ENCODE peak calls at places on chromosomes 16 and 17, in five cellular contexts. R is AG04450, X is bronchial epithelial cell, C is skeletal muscle cell, V is HCT116. W is an unnamed sample.

GRCh38 chr16:49636608-49637007 is 219.3 kb downstream of the ZNF423 start:
- DNase-seq in V (no peak), R (no peak), X (no peak), C (no peak), W (no peak)

GRCh38 chr17:45296003-45296832 is 20.6 kb downstream of the MAP3K14 start:
- DNase-seq in X (peak), R (no peak), C (no peak), V (no peak), W (peak)

GRCh38 chr17:82489117-82489516 is 30.4 kb upstream of the FOXK2 start:
- DNase-seq in X (no peak), C (no peak), R (no peak), V (no peak), W (no peak)

GRCh38 chr17:16973760-16974540 is 2.0 kb upstream of the TNFRSF13B start:
- DNase-seq in V (no peak), C (no peak), X (no peak), R (no peak), W (no peak)

GRCh38 chr16:35152067-35152627 is 1692.7 kb downstream of the TP53TG3F start:
- DNase-seq in X (no peak), R (no peak), V (no peak), C (no peak), W (no peak)

GRCh38 chr17:43907425-43907981 is at the start of gene MPP2:
- DNase-seq in X (peak), V (peak), C (no peak), R (peak), W (peak)

GRCh38 chr17:78922876-78923498 is 2.2 kb downstream of the TIMP2 start:
- DNase-seq in V (no peak), R (no peak), X (no peak), C (no peak), W (no peak)

GRCh38 chr16:28502290-28502689 is 4.3 kb downstream of the IL27 start:
- DNase-seq in C (no peak), R (no peak), X (no peak), V (no peak), W (no peak)

GRCh38 chr16:10256855-10257641 is 74.8 kb upstream of the GRIN2A start:
- DNase-seq in R (no peak), V (no peak), X (peak), C (peak), W (peak)

GRCh38 chr16:13122074-13122473 is 220.7 kb downstream of the SHISA9 start:
- DNase-seq in R (no peak), V (no peak), X (no peak), C (no peak), W (no peak)

GRCh38 chr16:13127144-13127543 is 225.7 kb downstream of the SHISA9 start:
- DNase-seq in V (no peak), R (no peak), C (no peak), X (no peak), W (no peak)
- H3K4me3 ChIP-seq in V (no peak), R (no peak), C (no peak), X (no peak), W (no peak)

DNA sequence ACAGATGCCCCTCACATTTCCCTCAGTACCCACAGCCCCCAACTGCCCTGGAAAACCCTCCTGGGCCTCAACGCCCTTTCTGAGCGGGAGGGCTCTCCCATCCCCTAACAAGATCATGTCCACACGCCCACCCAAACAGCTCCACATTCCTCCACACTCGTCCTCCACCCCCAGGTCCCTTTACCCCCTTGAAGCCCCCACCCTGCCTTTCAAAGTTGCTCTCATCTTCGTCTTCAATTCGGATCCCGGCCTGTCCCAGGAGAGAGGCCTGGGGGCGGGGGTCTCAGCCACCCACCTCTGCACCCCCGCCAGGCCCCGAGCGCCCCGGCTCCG is 14.3 kb downstream of the HOXB4 start:
- DNase-seq in R (no peak), V (no peak), C (no peak), X (no peak), W (no peak)
- H3K4me3 ChIP-seq in R (peak), V (no peak), C (peak), X (no peak), W (no peak)

GRCh38 chr16:86707581-86707980 is 129.2 kb downstream of the FOXL1 start:
- DNase-seq in C (no peak), R (no peak), V (no peak), X (no peak), W (no peak)
- H3K4me3 ChIP-seq in C (no peak), R (no peak), V (no peak), X (no peak), W (no peak)

GRCh38 chr17:50269477-50270429 is 4.5 kb upstream of the TMEM92 start:
- DNase-seq in R (peak), V (peak), C (no peak), X (peak), W (peak)

GRCh38 chr17:50272711-50273653 is 1.3 kb upstream of the TMEM92 start:
- DNase-seq in X (no peak), V (no peak), R (no peak), C (no peak), W (peak)

GRCh38 chr17:50272246-50272645 is 2.0 kb upstream of the TMEM92 start:
- DNase-seq in R (no peak), X (no peak), V (no peak), C (no peak), W (no peak)

GRCh38 chr17:50270430-50271172 is 3.7 kb upstream of the TMEM92 start:
- DNase-seq in V (no peak), C (no peak), R (peak), X (no peak), W (no peak)

DNA sequence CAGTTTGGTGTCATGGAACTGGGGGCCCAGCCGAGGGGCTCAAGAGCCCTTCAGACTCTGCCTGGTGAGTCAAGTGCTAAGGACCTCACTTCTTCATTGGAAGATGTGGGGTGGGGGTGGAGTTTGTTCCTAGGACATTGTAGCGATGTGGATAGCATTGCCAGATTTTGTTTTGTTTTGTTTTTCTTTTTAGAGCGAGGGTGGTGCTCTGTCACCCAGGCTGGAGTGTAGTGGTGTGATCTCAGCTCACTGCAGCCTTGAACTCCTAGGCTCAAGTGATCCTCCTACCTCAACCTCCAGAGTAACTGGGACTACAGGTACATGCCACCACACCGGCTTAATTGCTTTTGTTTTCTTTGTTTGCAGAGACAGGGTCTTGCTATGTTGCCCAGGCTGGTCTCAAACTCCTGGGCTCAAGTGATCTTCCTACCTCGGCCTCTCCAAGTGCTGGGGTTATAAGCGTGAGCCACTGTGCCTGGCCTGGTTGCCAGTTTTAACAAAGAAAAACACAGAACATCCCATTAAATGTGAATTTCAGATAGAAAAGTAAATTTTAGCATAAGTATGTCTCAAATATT is 3.0 kb upstream of the TMEM92 start:
- DNase-seq in X (no peak), V (no peak), R (no peak), C (no peak), W (no peak)
- H3K4me3 ChIP-seq in X (no peak), V (no peak), R (peak), C (peak), W (no peak)